ENCODE peak calls at places on chromosome 21, in five cellular contexts. One of them, this sample, is unnamed.

GRCh38 chr21:45284456-45284741 is 3.3 kb downstream of the POFUT2 start:
- DNase-seq in T-helper 17 cell: no peak
- DNase-seq in fibroblast of gingiva: no peak
- DNase-seq in epithelial cell of prostate: no peak
- DNase-seq in DMS153: no peak
- DNase-seq in this sample: no peak

GRCh38 chr21:34579411-34579810 is 35.5 kb downstream of the RCAN1 start:
- DNase-seq in T-helper 17 cell: no peak
- DNase-seq in fibroblast of gingiva: peak
- DNase-seq in epithelial cell of prostate: peak
- DNase-seq in DMS153: no peak
- DNase-seq in this sample: no peak

GRCh38 chr21:16304700-16305099 is 574.9 kb downstream of the USP25 start:
- DNase-seq in T-helper 17 cell: no peak
- DNase-seq in fibroblast of gingiva: no peak
- DNase-seq in epithelial cell of prostate: no peak
- DNase-seq in DMS153: no peak
- DNase-seq in this sample: no peak

GRCh38 chr21:32325706-32326105 is 27.1 kb downstream of the MRAP start:
- DNase-seq in T-helper 17 cell: no peak
- DNase-seq in fibroblast of gingiva: no peak
- DNase-seq in epithelial cell of prostate: no peak
- DNase-seq in DMS153: no peak
- DNase-seq in this sample: no peak

GRCh38 chr21:28374881-28375280 is 617.8 kb downstream of the LTN1 start:
- DNase-seq in T-helper 17 cell: no peak
- DNase-seq in fibroblast of gingiva: no peak
- DNase-seq in epithelial cell of prostate: no peak
- DNase-seq in DMS153: no peak
- DNase-seq in this sample: no peak

GRCh38 chr21:43691086-43691795 is 27.7 kb upstream of the PDXK start:
- DNase-seq in T-helper 17 cell: no peak
- DNase-seq in fibroblast of gingiva: no peak
- DNase-seq in epithelial cell of prostate: no peak
- DNase-seq in DMS153: no peak
- DNase-seq in this sample: no peak

GRCh38 chr21:42218836-42219605 is at the start of gene ABCG1:
- DNase-seq in T-helper 17 cell: peak
- DNase-seq in fibroblast of gingiva: no peak
- DNase-seq in epithelial cell of prostate: no peak
- DNase-seq in DMS153: peak
- DNase-seq in this sample: peak

GRCh38 chr21:27154451-27155129 is 187.7 kb upstream of the ADAMTS5 start:
- DNase-seq in T-helper 17 cell: no peak
- DNase-seq in fibroblast of gingiva: no peak
- DNase-seq in epithelial cell of prostate: no peak
- DNase-seq in DMS153: no peak
- DNase-seq in this sample: no peak

GRCh38 chr21:17114019-17114418 is 398.8 kb upstream of the CXADR start:
- DNase-seq in T-helper 17 cell: no peak
- DNase-seq in fibroblast of gingiva: no peak
- DNase-seq in epithelial cell of prostate: no peak
- DNase-seq in DMS153: no peak
- DNase-seq in this sample: no peak

GRCh38 chr21:42048870-42049577 is 22.1 kb upstream of the UMODL1 start:
- DNase-seq in T-helper 17 cell: no peak
- DNase-seq in fibroblast of gingiva: no peak
- DNase-seq in epithelial cell of prostate: no peak
- DNase-seq in DMS153: no peak
- DNase-seq in this sample: no peak

GRCh38 chr21:15005391-15005790 is 59.4 kb downstream of the NRIP1 start:
- DNase-seq in T-helper 17 cell: no peak
- DNase-seq in fibroblast of gingiva: no peak
- DNase-seq in epithelial cell of prostate: no peak
- DNase-seq in DMS153: no peak
- DNase-seq in this sample: no peak

GRCh38 chr21:45041351-45041805 is 33.0 kb upstream of the ADARB1 start:
- DNase-seq in T-helper 17 cell: no peak
- DNase-seq in fibroblast of gingiva: peak
- DNase-seq in epithelial cell of prostate: no peak
- DNase-seq in DMS153: no peak
- DNase-seq in this sample: no peak

GRCh38 chr21:43740497-43741156 is 21.7 kb downstream of the PDXK start:
- DNase-seq in T-helper 17 cell: no peak
- DNase-seq in fibroblast of gingiva: peak
- DNase-seq in epithelial cell of prostate: peak
- DNase-seq in DMS153: no peak
- DNase-seq in this sample: no peak

GRCh38 chr21:38533887-38534286 is 35.6 kb upstream of the ERG start:
- DNase-seq in T-helper 17 cell: no peak
- DNase-seq in fibroblast of gingiva: no peak
- DNase-seq in epithelial cell of prostate: no peak
- DNase-seq in DMS153: no peak
- DNase-seq in this sample: no peak